ENCODE peak calls at places on chromosomes 2 and 18, in four cellular contexts. X, M, A and C are unnamed samples. For H3K4me1 and H3K27me3, the result is how much of the 10 kb centered on the place peaks cover.

GRCh38 chr18:49247786-49248185 is 212.7 kb downstream of the DYM start:
- DNase-seq in X (no peak), M (no peak), A (no peak), C (no peak)

GRCh38 chr2:11709293-11709692 is 37.1 kb upstream of the LPIN1 start:
- DNase-seq in X (no peak), M (no peak), A (no peak), C (no peak)

GRCh38 chr2:113203901-113204519 is 30.2 kb downstream of the PSD4 start:
- DNase-seq in X (no peak), M (no peak), A (no peak), C (peak)

GRCh38 chr2:181120625-181121024 is 140.2 kb downstream of the UBE2E3 start:
- DNase-seq in X (no peak), M (no peak), A (no peak), C (no peak)

GRCh38 chr2:42244520-42244919 is 75.4 kb downstream of the EML4 start:
- DNase-seq in X (no peak), M (no peak), A (no peak), C (no peak)

GRCh38 chr2:144517825-144518699 is 1.9 kb downstream of the ZEB2 start:
- DNase-seq in X (no peak), M (no peak), A (no peak), C (no peak)

GRCh38 chr2:66236816-66237469 is 198.0 kb upstream of the MEIS1 start:
- DNase-seq in X (no peak), M (no peak), A (no peak), C (no peak)

GRCh38 chr2:231167745-231168459 is 30.5 kb upstream of the ARMC9 start:
- DNase-seq in X (no peak), M (no peak), A (no peak), C (no peak)

GRCh38 chr18:46418657-46419260 is 238.3 kb downstream of the LOXHD1 start:
- DNase-seq in X (no peak), M (no peak), A (no peak), C (peak)

GRCh38 chr18:48514786-48515185 is 24.0 kb upstream of the CTIF start:
- DNase-seq in X (no peak), M (no peak), A (no peak), C (no peak)

GRCh38 chr2:85996591-85996990 is 107.8 kb upstream of the ST3GAL5 start:
- DNase-seq in X (no peak), M (no peak), A (no peak), C (no peak)

GRCh38 chr18:48754993-48755473 is 195.7 kb downstream of the SMAD7 start:
- DNase-seq in X (peak), M (no peak), A (no peak), C (no peak)

GRCh38 chr2:196166876-196167275 is 4.5 kb downstream of the STK17B start:
- DNase-seq in X (no peak), M (no peak), A (no peak), C (no peak)

GRCh38 chr18:24341361-24341760 is 56.3 kb downstream of the OSBPL1A start:
- DNase-seq in X (no peak), M (no peak), A (no peak), C (no peak)

GRCh38 chr2:235968616-235969324 is 199.4 kb downstream of the GBX2 start:
- DNase-seq in X (no peak), M (no peak), A (no peak), C (no peak)

GRCh38 chr18:28108801-28109200 is 68.1 kb downstream of the CDH2 start:
- DNase-seq in X (no peak), M (no peak), A (no peak), C (no peak)

GRCh38 chr2:99905025-99905424 is 237.4 kb downstream of the AFF3 start:
- DNase-seq in X (no peak), M (no peak), A (no peak), C (no peak)

GRCh38 chr18:80148316-80149199 is 39.5 kb downstream of the ADNP2 start:
- DNase-seq in X (no peak), M (no peak), A (no peak), C (peak)

GRCh38 chr2:212227755-212228154 is 310.8 kb downstream of the ERBB4 start:
- DNase-seq in X (no peak), M (no peak), A (no peak), C (no peak)

GRCh38 chr2:188450740-188451480 is 159.2 kb downstream of the GULP1 start:
- DNase-seq in X (no peak), M (no peak), A (no peak), C (no peak)

GRCh38 chr2:178484245-178485041 is 4.2 kb downstream of the PLEKHA3 start:
- DNase-seq in X (no peak), M (no peak), A (no peak), C (no peak)

GRCh38 chr2:97669448-97669847 is at the start of gene C2orf92:
- DNase-seq in X (no peak), M (no peak), A (no peak), C (no peak)

GRCh38 chr2:191899442-191899841 is 52.6 kb upstream of the CAVIN2 start:
- DNase-seq in X (no peak), M (no peak), A (no peak), C (no peak)

GRCh38 chr2:27016801-27017325 is 15.9 kb upstream of the TMEM214 start:
- DNase-seq in X (no peak), M (no peak), A (no peak), C (no peak)

GRCh38 chr18:74266161-74266560 is 25.6 kb downstream of the CYB5A start:
- DNase-seq in X (no peak), M (no peak), A (no peak), C (no peak)

DNA sequence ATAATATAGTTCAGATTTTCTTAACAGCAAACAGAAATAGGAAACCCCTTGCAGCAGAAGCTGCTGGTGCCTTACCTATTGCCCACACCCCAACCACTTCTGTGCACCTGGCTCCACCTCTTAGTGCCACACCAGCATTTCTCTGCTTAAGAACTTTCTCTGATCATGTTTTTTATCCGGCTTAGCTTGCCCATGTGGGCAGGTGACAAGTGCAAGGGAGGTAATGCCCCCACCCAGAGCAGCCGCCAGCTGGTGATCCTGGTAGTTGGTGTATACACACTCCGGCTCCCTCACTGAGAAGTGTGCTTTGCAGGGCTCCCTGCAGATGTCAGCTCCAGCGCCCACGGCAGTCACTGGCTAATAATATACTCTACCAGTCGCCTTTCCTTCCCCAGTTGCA is 126.3 kb downstream of the ALPK2 start:
- DNase-seq in X (no peak), M (no peak), A (no peak), C (no peak)
- H3K4me3 ChIP-seq in X (no peak), M (no peak), A (no peak), C (no peak)

GRCh38 chr2:63053235-63053888 is 2.7 kb downstream of the OTX1 start:
- DNase-seq in X (no peak), M (no peak), A (no peak), C (no peak)
- H3K4me1 ChIP-seq in X (half or more), M (under half), A (under half), C (half or more)

GRCh38 chr2:234497592-234498023 is 727 bp upstream of the ARL4C start:
- DNase-seq in X (no peak), M (no peak), A (no peak), C (no peak)
- H3K27me3 ChIP-seq in X (under half), M (under half), A (under half), C (under half)

DNA sequence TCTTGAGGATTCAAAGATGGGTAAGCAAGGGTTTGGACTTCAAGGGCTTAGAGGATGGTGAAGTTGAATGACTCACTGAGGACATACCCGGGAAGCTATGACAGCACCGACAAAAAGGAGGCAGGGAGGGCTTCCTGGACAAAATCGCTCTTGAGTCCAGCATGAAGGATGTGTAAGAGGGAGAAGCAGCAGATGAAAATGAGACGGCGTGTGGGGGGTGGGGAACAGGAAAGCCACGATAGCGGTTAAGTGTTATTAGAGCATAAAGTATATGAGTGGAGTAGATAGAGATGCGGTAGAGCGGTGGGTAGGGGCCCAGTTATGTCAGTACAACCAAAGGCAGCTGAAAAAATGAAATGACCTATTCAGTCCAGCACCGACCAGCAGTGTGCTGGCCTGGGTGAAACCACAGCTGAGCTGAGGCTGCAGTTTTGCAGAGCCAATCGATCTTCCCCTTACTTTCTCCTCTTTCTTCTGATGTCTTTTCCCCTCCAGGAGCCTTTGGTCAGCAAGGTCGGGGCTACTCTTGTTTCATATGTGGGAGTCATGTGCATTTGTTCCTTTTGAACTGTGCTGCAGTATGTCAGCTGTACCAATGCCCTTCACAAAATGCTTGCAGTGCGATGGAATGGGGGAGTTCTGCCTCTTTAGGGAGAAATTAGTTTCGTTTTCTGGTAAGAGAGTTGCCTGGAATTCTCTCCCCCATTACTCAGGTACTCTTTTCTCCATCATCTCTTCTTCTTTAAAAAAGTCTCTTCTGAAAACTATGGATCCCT is 2.0 kb upstream of the THUMPD2 start:
- DNase-seq in X (no peak), M (no peak), A (no peak), C (no peak)
- H3K4me3 ChIP-seq in X (no peak), M (no peak), A (no peak), C (no peak)

DNA sequence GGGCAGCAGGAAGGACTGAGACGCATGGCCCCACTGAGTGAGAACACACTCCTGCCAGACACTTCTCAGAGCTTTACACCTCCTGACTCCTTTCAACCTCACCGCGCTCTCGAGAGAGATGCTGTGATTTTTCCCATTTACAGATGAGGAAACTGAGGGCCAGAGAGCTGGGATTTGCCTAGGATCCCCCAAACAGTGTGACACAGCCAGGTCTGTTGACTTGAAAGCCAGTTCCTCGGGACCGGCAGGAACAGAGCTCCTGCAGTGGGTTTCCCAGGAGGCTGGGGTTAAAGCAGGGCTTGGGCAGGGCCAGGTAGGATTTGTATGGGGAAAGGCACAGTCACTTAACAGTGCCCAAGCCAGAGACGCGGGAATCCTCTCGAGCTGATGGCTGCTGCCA is 81.9 kb downstream of the STPG4 start:
- DNase-seq in X (no peak), M (no peak), A (no peak), C (no peak)
- H3K4me1 ChIP-seq in X (half or more), M (half or more), A (half or more), C (half or more)

GRCh38 chr2:25039126-25039525 is 2.8 kb upstream of the EFR3B start:
- DNase-seq in X (no peak), M (no peak), A (no peak), C (no peak)

GRCh38 chr2:25034081-25034480 is 7.8 kb upstream of the EFR3B start:
- DNase-seq in X (no peak), M (no peak), A (no peak), C (no peak)

GRCh38 chr2:25032901-25033300 is 9.0 kb upstream of the EFR3B start:
- DNase-seq in X (no peak), M (no peak), A (no peak), C (no peak)

GRCh38 chr2:25036221-25036559 is 5.7 kb upstream of the EFR3B start:
- DNase-seq in X (no peak), M (no peak), A (no peak), C (no peak)

GRCh38 chr2:25035537-25036220 is 6.2 kb upstream of the EFR3B start:
- DNase-seq in X (no peak), M (no peak), A (no peak), C (peak)
- H3K27me3 ChIP-seq in X (under half), M (under half), A (under half), C (under half)